ENCODE peak calls at places on chromosome 12, in nine cellular contexts. A is heart right ventricle; K is GM12865; L is upper lobe of right lung; I is body of pancreas; E is cardiac fibroblast; W is tibial artery; P is psoas muscle; V is CD4-positive, CD25-positive, alpha-beta regulatory T cell. Q is an unnamed sample.
A peak's percentile ranks its signal among the peaks of the same experiment; 100 is the strongest.

GRCh38 chr12:114952573-114953196 is 268.7 kb upstream of the TBX3 start:
- DNase-seq in A (peak; percentile 70), K (no peak), L (no peak), I (no peak), E (peak; percentile 42), W (no peak), P (peak; percentile 58), V (no peak), Q (no peak)

GRCh38 chr12:25253371-25254068 is 2.8 kb upstream of the KRAS start:
- DNase-seq in A (no peak), K (peak; percentile 26), L (no peak), I (no peak), E (no peak), W (no peak), P (no peak), V (no peak), Q (no peak)

GRCh38 chr12:102769323-102769916 is 147.6 kb downstream of the PAH start:
- DNase-seq in A (peak; percentile 23), K (peak; percentile 76), L (no peak), I (peak; percentile 52), E (peak; percentile 57), W (peak; percentile 70), P (peak; percentile 58), V (no peak), Q (peak; percentile 36)

GRCh38 chr12:26471560-26471959 is 276.2 kb downstream of the SSPN start:
- DNase-seq in A (no peak), K (peak; percentile 78), L (no peak), I (no peak), E (peak; percentile 41), W (no peak), P (no peak), V (no peak), Q (no peak)

GRCh38 chr12:121581681-121582439 is 1.0 kb upstream of the KDM2B start:
- DNase-seq in A (peak; percentile 24), K (no peak), L (no peak), I (peak; percentile 25), E (peak; percentile 36), W (peak; percentile 72), P (peak; percentile 83), V (no peak), Q (no peak)

GRCh38 chr12:109461846-109462766 is 15.0 kb downstream of the KCTD10 start:
- DNase-seq in A (peak; percentile 85), K (no peak), L (peak; percentile 88), I (peak; percentile 36), E (peak; percentile 97), W (peak; percentile 93), P (peak; percentile 93), V (no peak), Q (no peak)

GRCh38 chr12:1053690-1054089 is 62.7 kb downstream of the ERC1 start:
- DNase-seq in A (no peak), K (no peak), L (no peak), I (no peak), E (no peak), W (no peak), P (no peak), V (no peak), Q (no peak)

GRCh38 chr12:126747530-126748149 is 1519.3 kb upstream of the TMEM132C start:
- DNase-seq in A (peak; percentile 43), K (peak; percentile 49), L (peak; percentile 77), I (peak; percentile 58), E (peak; percentile 40), W (no peak), P (peak; percentile 60), V (no peak), Q (peak; percentile 16)

GRCh38 chr12:130203151-130203550 is 40.9 kb downstream of the FZD10 start:
- DNase-seq in A (no peak), K (no peak), L (no peak), I (no peak), E (no peak), W (no peak), P (no peak), V (no peak), Q (no peak)

GRCh38 chr12:752673-753400 is 458 bp downstream of the WNK1 start:
- DNase-seq in A (peak; percentile 67), K (peak; percentile 69), L (peak; percentile 89), I (peak; percentile 66), E (peak; percentile 40), W (peak; percentile 85), P (peak; percentile 86), V (peak; percentile 43), Q (no peak)

GRCh38 chr12:117967043-117967442 is 1.7 kb downstream of the KSR2 start:
- DNase-seq in A (no peak), K (no peak), L (no peak), I (no peak), E (no peak), W (no peak), P (no peak), V (no peak), Q (no peak)

GRCh38 chr12:6263931-6264330 is 46.6 kb upstream of the PLEKHG6 start:
- DNase-seq in A (no peak), K (no peak), L (peak; percentile 35), I (no peak), E (no peak), W (no peak), P (no peak), V (no peak), Q (no peak)

GRCh38 chr12:120321382-120322202 is 6.0 kb downstream of the PLA2G1B start:
- DNase-seq in A (no peak), K (no peak), L (peak; percentile 74), I (peak; percentile 82), E (no peak), W (no peak), P (no peak), V (no peak), Q (no peak)

GRCh38 chr12:110921262-110921661 is 883 bp upstream of the MYL2 start:
- DNase-seq in A (no peak), K (no peak), L (no peak), I (no peak), E (peak; percentile 79), W (no peak), P (no peak), V (no peak), Q (no peak)

GRCh38 chr12:55728185-55728931 is 451 bp downstream of the CD63 start:
- DNase-seq in A (peak; percentile 83), K (peak; percentile 32), L (peak; percentile 93), I (peak; percentile 84), E (peak; percentile 56), W (peak; percentile 93), P (peak; percentile 91), V (no peak), Q (no peak)

GRCh38 chr12:87795555-87795954 is 233.6 kb downstream of the C12orf50 start:
- DNase-seq in A (no peak), K (no peak), L (no peak), I (no peak), E (no peak), W (no peak), P (no peak), V (no peak), Q (no peak)

GRCh38 chr12:74382994-74383393 is 154.6 kb upstream of the ATXN7L3B start:
- DNase-seq in A (no peak), K (no peak), L (no peak), I (no peak), E (no peak), W (no peak), P (no peak), V (no peak), Q (no peak)

GRCh38 chr12:115456946-115457689 is 773.1 kb upstream of the TBX3 start:
- DNase-seq in A (no peak), K (peak; percentile 23), L (no peak), I (no peak), E (peak; percentile 8), W (no peak), P (no peak), V (no peak), Q (no peak)

GRCh38 chr12:77031745-77032144 is 33.6 kb downstream of the E2F7 start:
- DNase-seq in A (no peak), K (no peak), L (no peak), I (no peak), E (peak; percentile 64), W (no peak), P (no peak), V (no peak), Q (no peak)

GRCh38 chr12:94872007-94872653 is 131.4 kb downstream of the NDUFA12 start:
- DNase-seq in A (no peak), K (peak; percentile 47), L (no peak), I (peak; percentile 15), E (no peak), W (no peak), P (no peak), V (no peak), Q (no peak)
- H3K4me3 ChIP-seq in A (no peak overlapping the region), K (peak overlapping the region; percentile 83), L (peak overlapping the region; percentile 51), I (no peak overlapping the region), E (no peak overlapping the region), W (no peak overlapping the region), P (no peak overlapping the region), V (no peak overlapping the region), Q (no peak overlapping the region)

DNA sequence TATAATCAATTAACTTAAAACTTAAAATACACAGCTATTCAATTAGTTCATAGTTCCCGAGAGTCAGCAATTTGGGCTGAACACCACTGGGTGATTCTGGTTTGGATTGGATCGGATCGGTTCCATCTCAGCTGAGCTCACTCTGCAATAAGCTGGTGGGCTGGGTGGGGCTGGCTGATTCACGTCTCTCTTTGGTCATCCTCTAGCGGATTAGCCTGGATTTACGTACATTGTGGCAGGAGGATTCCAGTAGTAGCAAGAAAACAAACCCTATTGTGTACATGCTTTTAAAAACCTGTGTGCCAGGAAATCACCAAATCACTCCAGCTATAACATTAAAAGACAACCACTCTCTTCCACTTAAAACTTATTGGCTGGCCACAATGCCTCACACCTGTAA is 3.2 kb upstream of the CLEC4C start:
- DNase-seq in A (no peak), K (no peak), L (no peak), I (no peak), E (no peak), W (no peak), P (no peak), V (no peak), Q (no peak)
- H3K4me3 ChIP-seq in A (no peak overlapping the region), K (no peak overlapping the region), L (no peak overlapping the region), I (no peak overlapping the region), E (no peak overlapping the region), W (no peak overlapping the region), P (no peak overlapping the region), V (no peak overlapping the region), Q (no peak overlapping the region)

GRCh38 chr12:11553871-11554533 is 95.5 kb upstream of the ETV6 start:
- DNase-seq in A (no peak), K (peak; percentile 92), L (no peak), I (peak; percentile 47), E (peak; percentile 73), W (no peak), P (no peak), V (peak; percentile 14), Q (peak; percentile 81)

GRCh38 chr12:11559941-11560340 is 89.5 kb upstream of the ETV6 start:
- DNase-seq in A (no peak), K (no peak), L (no peak), I (no peak), E (no peak), W (no peak), P (no peak), V (no peak), Q (no peak)

GRCh38 chr12:11555743-11556625 is 93.5 kb upstream of the ETV6 start:
- DNase-seq in A (no peak), K (no peak), L (no peak), I (no peak), E (no peak), W (no peak), P (no peak), V (no peak), Q (peak; percentile 85)

GRCh38 chr12:11555195-11555594 is 94.3 kb upstream of the ETV6 start:
- DNase-seq in A (no peak), K (no peak), L (no peak), I (no peak), E (no peak), W (no peak), P (no peak), V (no peak), Q (no peak)
- H3K4me3 ChIP-seq in A (no peak overlapping the region), K (no peak overlapping the region), L (no peak overlapping the region), I (no peak overlapping the region), E (no peak overlapping the region), W (peak overlapping the region; percentile 55), P (no peak overlapping the region), V (no peak overlapping the region), Q (no peak overlapping the region)

GRCh38 chr12:16300222-16300621 is 22.7 kb upstream of the SLC15A5 start:
- DNase-seq in A (no peak), K (no peak), L (no peak), I (no peak), E (peak; percentile 56), W (no peak), P (no peak), V (no peak), Q (no peak)
- H3K4me3 ChIP-seq in A (no peak overlapping the region), K (no peak overlapping the region), L (no peak overlapping the region), I (no peak overlapping the region), E (no peak overlapping the region), W (no peak overlapping the region), P (no peak overlapping the region), V (no peak overlapping the region), Q (no peak overlapping the region)

Q was measured in Jurkat, Clone E6-1.